ENCODE peak calls at places on chromosomes 12 and 14, in four cellular contexts. One of them, this sample, is unnamed.

GRCh38 chr12:111942557-111942956 is 70.4 kb downstream of the TMEM116 start:
- DNase-seq in hypothalamus: no peak
- DNase-seq in HFFc6: peak; percentile 86
- DNase-seq in amygdala: no peak
- DNase-seq in this sample: no peak

GRCh38 chr12:106138646-106139421 is at the start of gene NUAK1:
- DNase-seq in amygdala: no peak
- DNase-seq in HFFc6: peak; percentile 38
- DNase-seq in hypothalamus: peak; percentile 72
- DNase-seq in this sample: peak; percentile 81

GRCh38 chr12:130195369-130195768 is 33.1 kb downstream of the FZD10 start:
- DNase-seq in hypothalamus: no peak
- DNase-seq in HFFc6: no peak
- DNase-seq in amygdala: no peak
- DNase-seq in this sample: no peak

GRCh38 chr12:1496162-1496925 is 98.0 kb downstream of the FBXL14 start:
- DNase-seq in HFFc6: no peak
- DNase-seq in hypothalamus: no peak
- DNase-seq in amygdala: no peak
- DNase-seq in this sample: no peak

GRCh38 chr14:93715279-93715927 is 72.9 kb downstream of the PRIMA1 start:
- DNase-seq in hypothalamus: no peak
- DNase-seq in amygdala: no peak
- DNase-seq in HFFc6: no peak
- DNase-seq in this sample: no peak

GRCh38 chr12:120496353-120497340 is 734 bp downstream of the DYNLL1 start:
- DNase-seq in hypothalamus: peak; percentile 61
- DNase-seq in amygdala: peak; percentile 53
- DNase-seq in HFFc6: peak; percentile 27
- DNase-seq in this sample: peak; percentile 76

GRCh38 chr14:101410126-101410525 is 151.2 kb upstream of the DIO3 start:
- DNase-seq in HFFc6: no peak
- DNase-seq in amygdala: no peak
- DNase-seq in hypothalamus: no peak
- DNase-seq in this sample: no peak

GRCh38 chr12:132925597-132926416 is 30.3 kb downstream of the ZNF605 start:
- DNase-seq in hypothalamus: no peak
- DNase-seq in amygdala: no peak
- DNase-seq in HFFc6: no peak
- DNase-seq in this sample: no peak

GRCh38 chr12:109621271-109621671 is 47.7 kb downstream of the MVK start:
- DNase-seq in amygdala: peak; percentile 42
- DNase-seq in HFFc6: no peak
- DNase-seq in hypothalamus: no peak
- DNase-seq in this sample: peak; percentile 14

GRCh38 chr12:49887536-49888401 is 15.9 kb downstream of the FAIM2 start:
- DNase-seq in hypothalamus: no peak
- DNase-seq in HFFc6: no peak
- DNase-seq in amygdala: no peak
- DNase-seq in this sample: no peak

GRCh38 chr14:81591266-81591665 is 57.6 kb upstream of the SEL1L start:
- DNase-seq in amygdala: no peak
- DNase-seq in hypothalamus: no peak
- DNase-seq in HFFc6: no peak
- DNase-seq in this sample: no peak

GRCh38 chr14:92726933-92727262 is 21.5 kb downstream of the LGMN start:
- DNase-seq in HFFc6: no peak
- DNase-seq in hypothalamus: no peak
- DNase-seq in amygdala: no peak
- DNase-seq in this sample: no peak

GRCh38 chr14:50961606-50962259 is 17.4 kb upstream of the PYGL start:
- DNase-seq in HFFc6: peak; percentile 94
- DNase-seq in amygdala: no peak
- DNase-seq in hypothalamus: no peak
- DNase-seq in this sample: no peak

GRCh38 chr14:50520947-50521815 is 11.2 kb downstream of the MAP4K5 start:
- DNase-seq in hypothalamus: no peak
- DNase-seq in HFFc6: peak; percentile 71
- DNase-seq in amygdala: no peak
- DNase-seq in this sample: no peak

GRCh38 chr12:123013185-123014095 is 33.0 kb downstream of the ARL6IP4 start:
- DNase-seq in HFFc6: no peak
- DNase-seq in amygdala: no peak
- DNase-seq in hypothalamus: no peak
- DNase-seq in this sample: no peak

GRCh38 chr12:120651821-120652220 is 11.4 kb downstream of the CABP1 start:
- DNase-seq in amygdala: no peak
- DNase-seq in hypothalamus: no peak
- DNase-seq in HFFc6: no peak
- DNase-seq in this sample: no peak

GRCh38 chr14:69882915-69883314 is 3.7 kb downstream of the SMOC1 start:
- DNase-seq in HFFc6: no peak
- DNase-seq in hypothalamus: no peak
- DNase-seq in amygdala: no peak
- DNase-seq in this sample: no peak

GRCh38 chr12:79692860-79693605 is 2.3 kb upstream of the PAWR start:
- DNase-seq in HFFc6: no peak
- DNase-seq in amygdala: no peak
- DNase-seq in hypothalamus: no peak
- DNase-seq in this sample: no peak

GRCh38 chr12:100214518-100214917 is 13.9 kb downstream of the ACTR6 start:
- DNase-seq in hypothalamus: no peak
- DNase-seq in amygdala: no peak
- DNase-seq in HFFc6: no peak
- DNase-seq in this sample: no peak

GRCh38 chr14:103728141-103728540 is 12.5 kb downstream of the ZFYVE21 start:
- DNase-seq in amygdala: no peak
- DNase-seq in HFFc6: no peak
- DNase-seq in hypothalamus: no peak
- DNase-seq in this sample: no peak

GRCh38 chr12:43742106-43742505 is 16.5 kb downstream of the PUS7L start:
- DNase-seq in amygdala: no peak
- DNase-seq in hypothalamus: no peak
- DNase-seq in HFFc6: peak; percentile 88
- DNase-seq in this sample: no peak

GRCh38 chr14:31927348-31927826 is 149.7 kb upstream of the ARHGAP5 start:
- DNase-seq in amygdala: no peak
- DNase-seq in hypothalamus: no peak
- DNase-seq in HFFc6: peak; percentile 87
- DNase-seq in this sample: no peak

GRCh38 chr14:95045255-95045701 is 112.1 kb downstream of the DICER1 start:
- DNase-seq in amygdala: no peak
- DNase-seq in hypothalamus: no peak
- DNase-seq in HFFc6: no peak
- DNase-seq in this sample: no peak

GRCh38 chr14:87067061-87067460 is 925.9 kb downstream of the GALC start:
- DNase-seq in hypothalamus: no peak
- DNase-seq in amygdala: no peak
- DNase-seq in HFFc6: no peak
- DNase-seq in this sample: no peak

GRCh38 chr12:124680863-124681778 is 113.7 kb upstream of the NCOR2 start:
- DNase-seq in HFFc6: peak; percentile 39
- DNase-seq in amygdala: no peak
- DNase-seq in hypothalamus: no peak
- DNase-seq in this sample: peak; percentile 34

GRCh38 chr12:32903318-32903717 is 6.7 kb upstream of the PKP2 start:
- DNase-seq in hypothalamus: no peak
- DNase-seq in HFFc6: no peak
- DNase-seq in amygdala: no peak
- DNase-seq in this sample: no peak

GRCh38 chr14:22379727-22380126 is 209.3 kb downstream of the DAD1 start:
- DNase-seq in HFFc6: peak; percentile 40
- DNase-seq in amygdala: no peak
- DNase-seq in hypothalamus: no peak
- DNase-seq in this sample: no peak

GRCh38 chr14:94761999-94762377 is 7.9 kb downstream of the GSC start:
- DNase-seq in HFFc6: no peak
- DNase-seq in amygdala: no peak
- DNase-seq in hypothalamus: no peak
- DNase-seq in this sample: no peak

GRCh38 chr14:95442633-95443021 is 73.8 kb downstream of the SYNE3 start:
- DNase-seq in HFFc6: peak; percentile 67
- DNase-seq in hypothalamus: peak; percentile 60
- DNase-seq in amygdala: peak; percentile 80
- DNase-seq in this sample: peak; percentile 89

GRCh38 chr12:104399750-104400612 is 56.8 kb upstream of the CHST11 start:
- DNase-seq in amygdala: no peak
- DNase-seq in HFFc6: no peak
- DNase-seq in hypothalamus: no peak
- DNase-seq in this sample: no peak

GRCh38 chr12:29350080-29350479 is 30.9 kb downstream of the ERGIC2 start:
- DNase-seq in amygdala: no peak
- DNase-seq in HFFc6: peak; percentile 61
- DNase-seq in hypothalamus: no peak
- DNase-seq in this sample: no peak

GRCh38 chr14:54691525-54692260 is 124.8 kb downstream of the SAMD4A start:
- DNase-seq in amygdala: peak; percentile 26
- DNase-seq in hypothalamus: peak; percentile 44
- DNase-seq in HFFc6: peak; percentile 59
- DNase-seq in this sample: peak; percentile 84

GRCh38 chr14:77498984-77499527 is 440 bp upstream of the ISM2 start:
- DNase-seq in hypothalamus: no peak
- DNase-seq in amygdala: no peak
- DNase-seq in HFFc6: no peak
- DNase-seq in this sample: no peak

GRCh38 chr12:33588082-33588712 is 148.6 kb upstream of the SYT10 start:
- DNase-seq in hypothalamus: no peak
- DNase-seq in HFFc6: peak; percentile 10
- DNase-seq in amygdala: no peak
- DNase-seq in this sample: no peak

GRCh38 chr12:28872654-28873268 is 276.3 kb upstream of the FAR2 start:
- DNase-seq in amygdala: no peak
- DNase-seq in hypothalamus: no peak
- DNase-seq in HFFc6: peak; percentile 46
- DNase-seq in this sample: peak; percentile 51

This sample was measured in midbrain.